ENCODE peak calls at places on chromosome 9, in five cellular contexts. E is HL-60; K is DMS53; F is BJ; S is stimulated activated CD4-positive, alpha-beta T cell treated with anti-CD3 and anti-CD28 coated beads, Interleukin-4, amount 100 ng/mL, for 24 hours. V is an unnamed sample.

GRCh38 chr9:99400184-99400731 is 178.2 kb downstream of the SEC61B start:
- DNase-seq in F (no peak), S (no peak), E (no peak), K (no peak), V (no peak)

GRCh38 chr9:110626109-110626829 is 42.3 kb upstream of the MUSK start:
- DNase-seq in F (peak), K (no peak), E (no peak), S (peak), V (no peak)

GRCh38 chr9:92706218-92706940 is 36.4 kb upstream of the IPPK start:
- DNase-seq in E (no peak), S (peak), F (no peak), K (peak), V (no peak)

GRCh38 chr9:77659926-77660325 is 11.8 kb upstream of the GNA14 start:
- DNase-seq in E (no peak), K (no peak), S (no peak), F (no peak), V (no peak)

GRCh38 chr9:98968596-98969337 is 25.1 kb downstream of the COL15A1 start:
- DNase-seq in S (no peak), E (no peak), F (no peak), K (no peak), V (no peak)

GRCh38 chr9:127835930-127836586 is 18.4 kb downstream of the ENG start:
- DNase-seq in S (no peak), E (peak), F (peak), K (no peak), V (no peak)

GRCh38 chr9:124267271-124267807 is 9.6 kb downstream of the NEK6 start:
- DNase-seq in F (no peak), S (no peak), E (no peak), K (peak), V (no peak)

GRCh38 chr9:119052339-119053030 is 316.8 kb downstream of the BRINP1 start:
- DNase-seq in E (no peak), K (no peak), F (no peak), S (no peak), V (no peak)

GRCh38 chr9:94611638-94612068 is 18.0 kb upstream of the FBP2 start:
- DNase-seq in E (no peak), K (no peak), F (no peak), S (peak), V (no peak)

GRCh38 chr9:70046274-70047070 is 2.8 kb downstream of the MAMDC2 start:
- DNase-seq in S (no peak), K (no peak), E (no peak), F (no peak), V (no peak)

GRCh38 chr9:71663216-71663615 is 105.1 kb downstream of the CEMIP2 start:
- DNase-seq in K (no peak), F (no peak), S (no peak), E (no peak), V (no peak)

GRCh38 chr9:14198049-14198448 is 115.9 kb downstream of the NFIB start:
- DNase-seq in K (no peak), F (no peak), E (no peak), S (no peak), V (no peak)

GRCh38 chr9:33921967-33922895 is 105.3 kb downstream of the UBE2R2 start:
- DNase-seq in S (peak), E (no peak), F (no peak), K (peak), V (no peak)

V was measured in HFF-Myc.